ENCODE peak calls at places on chromosomes 2 and 18, in six cellular contexts. W is NCI-H1092; T is left ventricle myocardium superior; K is iris pigment epithelial cell; O is stimulated activated naive CD4-positive, alpha-beta T cell treated with Interleukin-2 at 50 U/mL for 16 hours; J is HCT116. Y is an unnamed sample.

GRCh38 chr2:236604971-236605734 is 35.5 kb downstream of the ACKR3 start:
- DNase-seq in W (no peak), T (no peak), K (no peak), O (no peak), J (no peak), Y (no peak)

GRCh38 chr18:65567372-65567771 is 183.4 kb upstream of the CDH7 start:
- DNase-seq in W (peak; percentile 26), T (no peak), K (peak; percentile 0), O (no peak), J (no peak), Y (no peak)

GRCh38 chr2:241561811-241562210 is 3.3 kb downstream of the BOK start:
- DNase-seq in W (no peak), T (peak; percentile 71), K (peak; percentile 75), O (no peak), J (no peak), Y (peak; percentile 84)

GRCh38 chr2:120890566-120891360 is 155.1 kb downstream of the GLI2 start:
- DNase-seq in W (no peak), T (no peak), K (no peak), O (no peak), J (no peak), Y (no peak)

GRCh38 chr2:239164281-239164871 is 236.4 kb downstream of the HDAC4 start:
- DNase-seq in W (no peak), T (no peak), K (no peak), O (no peak), J (no peak), Y (no peak)

GRCh38 chr2:161136696-161137324 is 23.4 kb upstream of the TANK start:
- DNase-seq in W (no peak), T (no peak), K (peak; percentile 74), O (no peak), J (peak; percentile 44), Y (peak; percentile 10)

GRCh38 chr18:47944972-47945843 is 14.7 kb upstream of the SMAD2 start:
- DNase-seq in W (no peak), T (no peak), K (peak; percentile 68), O (no peak), J (no peak), Y (no peak)

GRCh38 chr2:101200714-101201113 is 49.5 kb upstream of the TBC1D8 start:
- DNase-seq in W (no peak), T (no peak), K (peak; percentile 42), O (no peak), J (peak; percentile 27), Y (peak; percentile 14)

GRCh38 chr2:69817739-69818494 is 11.5 kb upstream of the GMCL1 start:
- DNase-seq in W (no peak), T (no peak), K (peak; percentile 8), O (no peak), J (no peak), Y (no peak)

GRCh38 chr2:118881490-118882129 is 34.2 kb upstream of the EN1 start:
- DNase-seq in W (peak; percentile 11), T (no peak), K (peak; percentile 42), O (peak; percentile 57), J (peak; percentile 55), Y (peak; percentile 49)

GRCh38 chr2:110866496-110866895 is 134.1 kb downstream of the ACOXL start:
- DNase-seq in W (no peak), T (no peak), K (no peak), O (peak; percentile 77), J (no peak), Y (no peak)

GRCh38 chr2:105919826-105920225 is 175.1 kb downstream of the NCK2 start:
- DNase-seq in W (no peak), T (no peak), K (peak; percentile 95), O (peak; percentile 36), J (peak; percentile 62), Y (peak; percentile 17)

Y was measured in AG08395.